ENCODE peak calls at places on chromosome X, in six cellular contexts. H is IMR-90, C is mesenchymal stem cell, Y is neuronal stem cell, U is H1, S is H9. O is an unnamed sample.

GRCh38 chrX:110384490-110384889 is 25.8 kb downstream of the RTL9 start:
- DNase-seq in H (peak), C (peak), Y (no peak), U (no peak), S (no peak), O (no peak)

GRCh38 chrX:79444694-79445093 is 77.6 kb upstream of the ITM2A start:
- DNase-seq in H (no peak), C (no peak), Y (no peak), U (no peak), S (no peak), O (no peak)

GRCh38 chrX:105880491-105880890 is 58.2 kb downstream of the NRK start:
- DNase-seq in H (no peak), C (no peak), Y (no peak), U (no peak), S (no peak), O (no peak)

GRCh38 chrX:3527166-3527565 is 180.7 kb upstream of the MXRA5 start:
- DNase-seq in H (peak), C (no peak), Y (no peak), U (no peak), S (no peak), O (no peak)

GRCh38 chrX:39296472-39296871 is 495.2 kb downstream of the MID1IP1 start:
- DNase-seq in H (no peak), C (no peak), Y (no peak), U (no peak), S (no peak), O (no peak)

GRCh38 chrX:73562458-73562857 is 539 bp upstream of the CHIC1 start:
- DNase-seq in H (no peak), C (no peak), Y (no peak), U (no peak), S (no peak), O (no peak)

GRCh38 chrX:150240643-150240970 is 122.5 kb upstream of the MAMLD1 start:
- DNase-seq in H (no peak), C (no peak), Y (no peak), U (no peak), S (no peak), O (no peak)

GRCh38 chrX:105190252-105190853 is 30.1 kb downstream of the TEX13A start:
- DNase-seq in H (peak), C (peak), Y (peak), U (peak), S (no peak), O (peak)

GRCh38 chrX:40434947-40435346 is 145.8 kb upstream of the ATP6AP2 start:
- DNase-seq in H (peak), C (peak), Y (no peak), U (peak), S (peak), O (no peak)

GRCh38 chrX:151901821-151902220 is 10.9 kb upstream of the MAGEA4 start:
- DNase-seq in H (no peak), C (no peak), Y (no peak), U (no peak), S (no peak), O (no peak)

GRCh38 chrX:149871940-149872339 is 9.0 kb upstream of the MAGEA8 start:
- DNase-seq in H (no peak), C (peak), Y (no peak), U (peak), S (peak), O (peak)

GRCh38 chrX:144849141-144849540 is 398.2 kb upstream of the SPANXN1 start:
- DNase-seq in H (no peak), C (no peak), Y (no peak), U (no peak), S (no peak), O (no peak)

GRCh38 chrX:45840411-45840950 is 639.8 kb upstream of the DIPK2B start:
- DNase-seq in H (no peak), C (no peak), Y (no peak), U (no peak), S (no peak), O (no peak)

GRCh38 chrX:33336783-33337182 is 125.4 kb upstream of the DMD start:
- DNase-seq in H (peak), C (peak), Y (no peak), U (no peak), S (peak), O (no peak)

GRCh38 chrX:136880003-136880451 is 498 bp downstream of the RBMX start:
- DNase-seq in H (no peak), C (peak), Y (no peak), U (peak), S (no peak), O (peak)

GRCh38 chrX:42695800-42696358 is 82.1 kb downstream of the PPP1R2C start:
- DNase-seq in H (no peak), C (no peak), Y (no peak), U (no peak), S (no peak), O (no peak)

GRCh38 chrX:42697544-42697943 is 80.4 kb downstream of the PPP1R2C start:
- DNase-seq in H (no peak), C (no peak), Y (no peak), U (no peak), S (no peak), O (no peak)

GRCh38 chrX:42696551-42697129 is 81.3 kb downstream of the PPP1R2C start:
- DNase-seq in H (no peak), C (no peak), Y (no peak), U (no peak), S (no peak), O (no peak)

GRCh38 chrX:42691196-42691595 is 86.8 kb downstream of the PPP1R2C start:
- DNase-seq in H (no peak), C (no peak), Y (no peak), U (no peak), S (no peak), O (no peak)

DNA sequence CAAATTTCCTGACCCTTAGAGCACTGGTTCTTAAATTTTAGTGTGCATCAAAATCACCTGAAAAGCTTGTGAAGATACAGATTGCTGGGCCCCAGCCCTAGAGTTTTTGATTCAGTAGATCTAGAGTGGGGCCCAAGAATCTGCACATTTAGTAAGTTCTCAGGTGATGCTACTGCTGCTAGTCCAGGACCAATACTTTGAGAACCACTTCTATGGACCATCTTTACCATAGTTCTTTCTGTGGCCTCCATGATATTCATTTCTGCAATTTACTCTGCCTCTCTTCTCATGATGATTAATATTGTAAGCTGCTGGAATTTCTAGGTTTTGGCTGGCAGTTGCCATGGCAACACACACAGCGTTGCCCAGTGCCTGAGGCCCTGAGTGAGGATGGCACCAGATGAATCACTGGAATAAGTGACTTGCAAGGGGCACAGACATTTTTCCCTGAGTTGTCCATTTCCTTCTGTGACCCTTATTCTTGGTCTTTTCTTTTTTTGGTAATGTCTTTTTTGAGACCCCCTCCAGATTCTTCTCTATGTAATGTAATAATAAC is 83.6 kb downstream of the PPP1R2C start:
- DNase-seq in H (no peak), C (no peak), Y (no peak), U (no peak), S (no peak), O (no peak)
- H4K91ac ChIP-seq in H (no peak), C (no peak), Y (no peak), U (no peak), S (no peak), O (no peak)

GRCh38 chrX:152915541-152916241 is 17.8 kb downstream of the ZNF185 start:
- DNase-seq in H (peak), C (peak), Y (no peak), U (peak), S (peak), O (no peak)
- H3K27ac ChIP-seq in H (no peak), C (no peak), Y (no peak), U (no peak), S (no peak), O (no peak)

DNA sequence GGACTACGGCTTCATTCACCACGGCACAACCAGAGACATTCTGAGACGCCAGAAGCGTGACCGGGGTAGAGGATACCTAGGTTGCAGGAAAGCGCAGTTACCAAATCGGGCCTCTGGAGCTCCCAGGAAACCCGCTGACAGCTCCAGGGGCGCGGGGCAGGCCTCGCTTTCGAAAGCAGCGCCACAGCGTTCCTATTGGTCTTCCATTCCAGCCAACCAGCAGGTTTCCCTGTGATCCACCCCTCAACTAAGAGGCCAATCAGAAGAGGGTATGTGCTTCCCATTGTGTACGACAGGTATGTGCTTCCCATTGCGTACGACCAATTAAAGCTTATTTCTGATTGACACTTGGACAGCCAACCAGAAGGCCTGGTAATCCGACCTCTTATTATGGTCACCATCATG is 14.9 kb downstream of the SNX12 start:
- DNase-seq in H (no peak), C (no peak), Y (peak), U (peak), S (peak), O (no peak)
- H4K8ac ChIP-seq in H (no peak), C (no peak), Y (no peak), U (no peak), S (no peak), O (no peak)

GRCh38 chrX:155333701-155334100 is 713 bp downstream of the CLIC2 start:
- DNase-seq in H (no peak), C (no peak), Y (no peak), U (no peak), S (no peak), O (no peak)

GRCh38 chrX:155326610-155327009 is 7.8 kb downstream of the CLIC2 start:
- DNase-seq in H (no peak), C (no peak), Y (no peak), U (no peak), S (no peak), O (no peak)

GRCh38 chrX:155329293-155329692 is 5.1 kb downstream of the CLIC2 start:
- DNase-seq in H (no peak), C (no peak), Y (no peak), U (no peak), S (no peak), O (no peak)

GRCh38 chrX:155334486-155335316 is at the start of gene CLIC2:
- DNase-seq in H (peak), C (peak), Y (no peak), U (no peak), S (no peak), O (no peak)

DNA sequence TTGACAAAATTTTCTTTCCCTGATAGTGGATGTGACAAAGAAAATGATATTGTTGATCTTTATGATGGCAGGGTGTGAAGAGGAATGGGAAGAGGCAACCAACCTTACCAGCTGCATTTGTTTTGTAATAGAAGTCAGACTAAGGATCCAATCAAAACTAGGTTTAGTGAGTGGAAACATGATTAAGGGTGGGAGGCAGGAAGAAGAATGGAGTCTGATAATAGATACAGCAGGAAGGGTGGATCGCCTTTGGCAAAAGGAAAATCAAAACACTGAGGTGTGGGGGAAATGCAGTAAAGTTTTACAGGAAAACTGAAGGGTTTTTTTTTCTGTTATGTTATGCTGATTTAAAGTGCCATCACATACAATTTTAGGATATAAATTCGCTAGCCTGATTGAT is 3.4 kb downstream of the CLIC2 start:
- DNase-seq in H (no peak), C (no peak), Y (no peak), U (no peak), S (no peak), O (no peak)
- H4K91ac ChIP-seq in H (no peak), C (no peak), Y (no peak), U (no peak), S (no peak), O (no peak)

DNA sequence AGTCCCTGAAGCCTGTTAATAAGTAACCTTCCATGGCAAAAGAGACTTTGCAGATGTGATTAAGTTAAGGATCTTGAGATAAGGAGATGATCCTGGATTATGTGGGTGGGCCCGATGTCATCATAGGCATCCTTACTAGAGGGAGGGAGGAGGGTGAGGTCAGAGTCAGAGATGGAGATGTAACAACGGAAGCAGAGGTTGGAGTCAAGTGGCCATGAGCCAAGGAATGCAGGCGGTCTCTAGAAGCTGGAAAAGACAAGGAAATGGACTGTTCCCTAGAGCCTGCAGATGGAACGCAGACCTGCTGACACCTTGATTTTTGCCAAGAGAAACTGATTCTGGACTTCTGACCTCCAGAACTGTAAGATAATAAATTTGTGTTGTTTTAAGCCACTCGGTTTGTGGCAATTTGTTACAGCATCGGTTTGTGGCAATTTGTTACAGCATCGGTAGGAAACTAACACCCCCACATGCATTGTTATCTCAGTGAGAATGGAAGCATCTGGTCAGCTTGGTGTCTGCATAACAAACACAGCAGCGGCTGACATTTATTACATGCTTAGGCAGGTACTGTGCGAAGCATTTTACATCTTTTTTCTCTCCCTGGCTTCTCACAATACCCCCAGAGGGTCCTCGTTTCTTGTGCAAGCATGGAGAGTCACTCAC is 55.6 kb downstream of the CLDN34 start:
- DNase-seq in H (peak), C (peak), Y (no peak), U (no peak), S (no peak), O (peak)
- H3K27ac ChIP-seq in H (no peak), C (no peak), Y (no peak), U (no peak), S (no peak), O (no peak)